ENCODE peak calls at places on chromosomes 4 and X, in ten cellular contexts. W, Y, I, X, G, J, H, D, E and O are unnamed samples.
A peak's percentile ranks its signal among the peaks of the same experiment; 100 is the strongest.

GRCh38 chr4:184263910-184264732 is 46.4 kb upstream of the ENPP6 start:
- DNase-seq in W (peak; percentile 87), Y (peak; percentile 84), I (peak; percentile 90), X (peak; percentile 93), G (peak; percentile 91), J (peak; percentile 58), H (peak; percentile 89), D (peak; percentile 95), E (peak; percentile 98), O (peak; percentile 96)

GRCh38 chr4:119715490-119716445 is 87.2 kb upstream of the PDE5A start:
- DNase-seq in W (no peak), Y (no peak), I (peak; percentile 2), X (no peak), G (no peak), J (no peak), H (no peak), D (no peak), E (peak; percentile 2), O (no peak)

GRCh38 chrX:46381630-46382029 is 163.6 kb downstream of the ZNF674 start:
- DNase-seq in W (peak; percentile 31), Y (peak; percentile 53), I (no peak), X (no peak), G (peak; percentile 46), J (no peak), H (peak; percentile 2), D (no peak), E (peak; percentile 47), O (peak; percentile 2)

GRCh38 chrX:39456894-39457600 is 640.7 kb downstream of the BCOR start:
- DNase-seq in W (peak; percentile 17), Y (no peak), I (no peak), X (no peak), G (no peak), J (no peak), H (no peak), D (no peak), E (no peak), O (no peak)

GRCh38 chr4:174538123-174538875 is 16.0 kb upstream of the HPGD start:
- DNase-seq in W (no peak), Y (no peak), I (no peak), X (no peak), G (peak; percentile 74), J (no peak), H (no peak), D (no peak), E (peak; percentile 87), O (no peak)

GRCh38 chrX:29560065-29560464 is 655.3 kb upstream of the MAGEB2 start:
- DNase-seq in W (no peak), Y (no peak), I (no peak), X (no peak), G (no peak), J (no peak), H (no peak), D (no peak), E (no peak), O (no peak)

GRCh38 chrX:53071604-53072417 is 10.4 kb upstream of the TSPYL2 start:
- DNase-seq in W (peak; percentile 55), Y (peak; percentile 70), I (peak; percentile 82), X (peak; percentile 27), G (peak; percentile 89), J (no peak), H (peak; percentile 55), D (peak; percentile 84), E (peak; percentile 83), O (peak; percentile 76)

GRCh38 chr4:87510747-87511146 is 18.4 kb downstream of the SPARCL1 start:
- DNase-seq in W (no peak), Y (no peak), I (no peak), X (no peak), G (no peak), J (no peak), H (no peak), D (no peak), E (no peak), O (no peak)

GRCh38 chr4:41410049-41410448 is 127.9 kb upstream of the LIMCH1 start:
- DNase-seq in W (peak; percentile 87), Y (no peak), I (no peak), X (no peak), G (peak; percentile 22), J (no peak), H (no peak), D (no peak), E (no peak), O (no peak)